ENCODE peak calls at places on chromosomes 11 and 22, in four cellular contexts. R is fibroblast of mammary gland, C is upper lobe of right lung, O is astrocyte of the cerebellum. P is an unnamed sample.

GRCh38 chr11:34792814-34793241 is 123.4 kb downstream of the APIP start:
- DNase-seq in R (peak; percentile 19), C (no peak), O (no peak), P (no peak)

GRCh38 chr22:24553597-24554315 is 1.2 kb downstream of the GUCD1 start:
- DNase-seq in R (no peak), C (no peak), O (no peak), P (no peak)

GRCh38 chr22:32233091-32233490 is 22.1 kb downstream of the SLC5A4 start:
- DNase-seq in R (no peak), C (no peak), O (no peak), P (no peak)

GRCh38 chr22:48890693-48891554 is 936.7 kb downstream of the BRD1 start:
- DNase-seq in R (no peak), C (peak; percentile 42), O (no peak), P (no peak)

GRCh38 chr11:130698174-130698573 is 218.1 kb downstream of the SNX19 start:
- DNase-seq in R (no peak), C (no peak), O (no peak), P (no peak)

GRCh38 chr22:32775957-32776356 is 25.5 kb upstream of the TIMP3 start:
- DNase-seq in R (no peak), C (no peak), O (no peak), P (no peak)

GRCh38 chr11:18617688-18618340 is 16.3 kb downstream of the SPTY2D1 start:
- DNase-seq in R (peak; percentile 51), C (no peak), O (peak; percentile 56), P (no peak)

GRCh38 chr22:46233231-46233630 is 16.9 kb downstream of the CDPF1 start:
- DNase-seq in R (peak; percentile 47), C (no peak), O (no peak), P (peak; percentile 19)

GRCh38 chr11:123630126-123630531 is 24.3 kb downstream of the SCN3B start:
- DNase-seq in R (no peak), C (no peak), O (no peak), P (no peak)

GRCh38 chr11:93614111-93614784 is 47.2 kb upstream of the CEP295 start:
- DNase-seq in R (no peak), C (no peak), O (no peak), P (no peak)

GRCh38 chr22:17778412-17778976 is 4.2 kb upstream of the BID start:
- DNase-seq in R (no peak), C (no peak), O (no peak), P (no peak)

GRCh38 chr22:17774928-17775675 is 833 bp upstream of the BID start:
- DNase-seq in R (no peak), C (no peak), O (no peak), P (no peak)

GRCh38 chr22:17777717-17778044 is 3.4 kb upstream of the BID start:
- DNase-seq in R (no peak), C (no peak), O (no peak), P (no peak)

GRCh38 chr22:17775781-17776470 is 1.7 kb upstream of the BID start:
- DNase-seq in R (no peak), C (no peak), O (no peak), P (no peak)

DNA sequence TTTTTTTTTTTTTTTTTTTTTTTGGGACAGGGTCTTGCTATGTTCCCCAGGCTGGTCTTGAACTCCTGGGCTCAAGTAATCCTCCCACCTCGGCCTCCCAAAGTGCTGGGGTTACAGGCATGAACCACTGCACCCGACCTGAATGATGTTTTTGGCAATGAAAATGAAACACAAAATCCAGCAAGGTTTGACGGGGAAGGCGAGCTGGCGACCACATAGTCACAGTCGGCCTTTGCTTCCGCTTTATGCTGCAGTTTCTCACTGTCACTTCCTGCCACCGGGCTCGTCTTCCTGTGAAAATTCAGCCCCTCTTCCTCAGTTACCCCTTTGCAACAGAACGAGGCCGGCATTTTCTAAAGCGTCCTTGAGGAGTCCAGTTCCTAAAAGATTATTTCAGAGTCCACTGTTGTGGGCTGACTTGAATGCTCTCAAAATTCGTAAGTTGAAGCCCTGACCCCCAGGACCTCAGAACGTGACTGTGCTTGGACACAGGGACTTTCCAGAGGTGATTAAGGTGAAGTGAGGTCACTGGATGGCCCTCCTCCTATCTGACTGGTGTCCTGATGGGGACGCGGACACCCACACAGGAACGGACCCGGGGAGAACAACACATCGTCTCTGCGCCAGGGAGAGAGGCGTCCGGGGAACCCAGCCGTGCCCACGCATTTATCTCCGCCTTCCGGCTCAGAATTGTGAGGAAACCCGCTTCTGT is 2.9 kb upstream of the BID start:
- DNase-seq in R (no peak), C (peak; percentile 79), O (no peak), P (no peak)
- H3K4me3 ChIP-seq in R (peak overlapping the region; percentile 3), C (peak overlapping the region; percentile 43), O (no peak overlapping the region), P (no peak overlapping the region)

DNA sequence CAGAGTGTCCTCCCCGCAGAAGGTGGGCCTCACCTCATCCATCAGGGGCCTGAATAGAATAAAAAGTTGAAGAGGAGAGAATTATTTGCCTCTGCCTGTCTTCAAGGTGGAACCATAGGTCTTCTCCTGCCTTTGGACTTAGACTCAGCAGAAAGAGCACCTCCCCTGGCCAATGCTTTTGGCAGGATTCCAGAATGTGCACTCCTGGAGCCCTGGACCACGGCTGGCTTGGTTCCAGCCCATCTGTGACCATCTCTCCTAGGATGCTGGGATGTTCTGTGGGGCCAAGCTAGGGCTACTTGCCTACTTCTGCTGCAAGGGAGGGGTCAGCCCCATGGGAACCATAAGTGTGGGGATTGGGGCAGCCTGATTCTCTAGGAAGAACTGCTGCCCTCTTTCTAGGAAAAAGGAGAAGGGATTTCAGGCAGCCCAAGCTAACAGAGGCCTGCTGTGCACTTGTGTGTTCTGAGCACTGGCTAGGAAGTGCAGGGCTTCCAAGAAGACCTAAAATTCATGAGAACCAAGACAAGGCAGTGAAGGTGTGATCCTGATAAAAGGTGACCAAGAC is 32.2 kb upstream of the SHANK2 start:
- DNase-seq in R (no peak), C (no peak), O (no peak), P (no peak)
- H3K4me3 ChIP-seq in R (no peak overlapping the region), C (no peak overlapping the region), O (no peak overlapping the region), P (no peak overlapping the region)

GRCh38 chr11:3996651-3997050 is 97.9 kb upstream of the RRM1 start:
- DNase-seq in R (no peak), C (no peak), O (no peak), P (no peak)

GRCh38 chr11:3995949-3996554 is 98.5 kb upstream of the RRM1 start:
- DNase-seq in R (peak; percentile 68), C (no peak), O (no peak), P (peak; percentile 16)

GRCh38 chr11:3992964-3993363 is 101.6 kb upstream of the RRM1 start:
- DNase-seq in R (no peak), C (no peak), O (no peak), P (no peak)

GRCh38 chr11:3995307-3995706 is 99.3 kb upstream of the RRM1 start:
- DNase-seq in R (no peak), C (no peak), O (no peak), P (no peak)

DNA sequence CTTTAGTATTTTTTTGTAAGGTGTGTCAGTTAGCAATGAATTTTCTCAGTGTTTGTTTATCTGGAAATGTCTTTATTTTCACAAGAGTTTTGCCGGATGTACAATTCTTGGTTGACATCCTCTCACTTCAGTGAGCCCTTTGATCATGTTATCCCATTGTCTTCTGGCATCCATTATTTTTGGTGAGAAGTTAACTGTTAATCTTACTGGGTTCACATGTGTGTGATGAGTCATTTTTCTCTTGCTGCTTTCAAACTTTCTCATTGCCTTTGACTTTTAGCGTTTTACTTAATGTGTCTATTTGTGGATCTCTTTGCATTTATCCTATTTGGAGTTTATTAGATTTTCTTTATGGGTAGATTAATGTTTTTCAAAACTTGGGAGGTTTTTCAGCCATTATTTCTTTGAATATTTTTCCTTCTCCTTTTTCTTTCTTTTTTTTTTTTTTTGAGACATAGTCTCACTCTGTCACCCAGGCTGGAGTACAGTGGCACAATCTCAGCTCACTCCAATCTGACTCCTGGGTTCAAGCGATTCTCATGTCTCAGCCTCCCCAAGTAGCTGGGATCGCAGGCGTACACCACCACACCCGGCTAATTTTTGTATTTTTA is 100.5 kb upstream of the RRM1 start:
- DNase-seq in R (peak; percentile 50), C (no peak), O (no peak), P (no peak)
- H3K4me3 ChIP-seq in R (no peak overlapping the region), C (no peak overlapping the region), O (no peak overlapping the region), P (no peak overlapping the region)

GRCh38 chr22:26428515-26429457 is at the start of gene ASPHD2:
- DNase-seq in R (peak; percentile 54), C (peak; percentile 82), O (peak; percentile 24), P (no peak)
- H3K4me3 ChIP-seq in R (peak within 1 kb of the TSS; percentile 69), C (peak within 1 kb of the TSS; percentile 63), O (peak within 1 kb of the TSS; percentile 44), P (peak within 1 kb of the TSS; percentile 52)

GRCh38 chr11:27357250-27357649 is 5.8 kb downstream of the CCDC34 start:
- DNase-seq in R (no peak), C (no peak), O (no peak), P (no peak)

GRCh38 chr11:27363576-27364115 is 631 bp upstream of the CCDC34 start:
- DNase-seq in R (no peak), C (no peak), O (no peak), P (no peak)

GRCh38 chr11:27362749-27363575 is at the start of gene CCDC34:
- DNase-seq in R (peak; percentile 88), C (peak; percentile 95), O (peak; percentile 72), P (peak; percentile 82)

GRCh38 chr11:27358306-27358705 is 4.7 kb downstream of the CCDC34 start:
- DNase-seq in R (peak; percentile 30), C (no peak), O (no peak), P (no peak)

DNA sequence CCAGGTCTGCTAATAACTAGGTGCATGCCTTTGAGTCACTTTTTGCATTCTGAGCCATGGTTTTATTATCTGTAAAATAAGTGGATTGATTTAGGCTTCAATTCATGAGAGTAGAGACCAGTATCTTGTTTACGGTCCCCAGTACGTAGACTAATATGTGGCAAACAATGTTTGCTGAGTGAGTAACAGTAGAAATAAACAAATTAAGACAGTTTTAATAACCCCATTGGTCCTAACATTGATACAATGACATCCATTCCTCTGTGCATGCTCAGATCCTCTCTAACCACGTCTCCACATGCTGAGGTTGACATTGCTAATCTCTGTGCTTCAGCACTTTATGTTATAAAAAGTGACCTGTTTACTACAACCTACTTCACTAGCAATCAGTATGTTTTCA is 983 bp downstream of the CCDC34 start:
- DNase-seq in R (no peak), C (no peak), O (no peak), P (no peak)
- H3K4me3 ChIP-seq in R (peak overlapping the region; percentile 79), C (no peak overlapping the region), O (peak overlapping the region; percentile 69), P (peak overlapping the region; percentile 86)

GRCh38 chr11:126416542-126417090 is 61.1 kb downstream of the ST3GAL4 start:
- DNase-seq in R (peak; percentile 74), C (peak; percentile 94), O (peak; percentile 34), P (peak; percentile 28)
- H3K4me3 ChIP-seq in R (peak overlapping the region; percentile 34), C (peak overlapping the region; percentile 49), O (peak overlapping the region; percentile 45), P (peak overlapping the region; percentile 53)

DNA sequence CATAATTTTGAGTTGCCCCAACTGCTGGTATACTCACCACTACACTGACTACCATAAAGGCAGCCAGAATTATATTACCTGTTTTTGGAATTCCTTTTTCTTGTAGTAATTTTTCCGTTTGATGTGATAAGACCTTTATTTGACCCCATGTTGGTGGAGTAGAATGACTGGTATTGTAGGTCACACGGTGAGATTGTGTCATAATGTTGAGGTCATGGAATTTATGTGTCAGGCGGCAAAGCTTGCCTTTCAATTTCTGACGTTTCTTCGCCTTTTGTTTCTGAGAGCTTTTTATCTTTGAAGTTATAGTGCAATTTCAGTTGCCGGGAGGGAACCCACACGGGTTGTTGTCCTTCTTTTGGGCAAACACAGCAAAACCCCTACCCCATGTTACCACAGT is 13.0 kb downstream of the OR52K1 start:
- DNase-seq in R (peak; percentile 13), C (no peak), O (no peak), P (no peak)
- H3K4me3 ChIP-seq in R (no peak overlapping the region), C (no peak overlapping the region), O (no peak overlapping the region), P (no peak overlapping the region)

GRCh38 chr11:108167624-108168023 is 46.3 kb downstream of the ACAT1 start:
- DNase-seq in R (no peak), C (no peak), O (no peak), P (no peak)

GRCh38 chr11:108170191-108170590 is 48.8 kb downstream of the ACAT1 start:
- DNase-seq in R (no peak), C (no peak), O (no peak), P (no peak)
- H3K4me3 ChIP-seq in R (no peak overlapping the region), C (peak overlapping the region; percentile 9), O (no peak overlapping the region), P (no peak overlapping the region)

P was measured in skeletal muscle cell.